ENCODE peak calls at places on chromosome 3, in nine cellular contexts. R is caudate nucleus; D is Caki2; A is activated CD4-positive, alpha-beta T cell treated with anti-CD3 and anti-CD28 coated beads for 48 hours; N is EH; U is germinal center; Y is pancreas; F is SJSA1; W is stimulated activated CD4-positive, alpha-beta T cell treated with anti-CD3 and anti-CD28 coated beads, Interleukin-2, amount 100 ng/mL, for 48 hours. K is an unnamed sample.

GRCh38 chr3:42831321-42831713 is 22.1 kb downstream of the ACKR2 start:
- DNase-seq in N (peak; percentile 66), Y (peak; percentile 81), R (peak; percentile 72), W (peak; percentile 87), F (no peak), D (peak; percentile 3), A (peak; percentile 88), U (peak; percentile 72), K (no peak)

GRCh38 chr3:187808466-187809291 is 63.4 kb upstream of the BCL6 start:
- DNase-seq in U (no peak), A (no peak), R (no peak), W (no peak), D (peak; percentile 65), Y (no peak), F (no peak), N (no peak), K (peak; percentile 72)

GRCh38 chr3:185822221-185822956 is 2.5 kb downstream of the IGF2BP2 start:
- DNase-seq in W (no peak), N (peak; percentile 83), U (no peak), F (peak; percentile 73), A (no peak), Y (no peak), R (no peak), D (peak; percentile 23), K (no peak)

GRCh38 chr3:136535906-136536305 is 216.3 kb downstream of the STAG1 start:
- DNase-seq in R (no peak), U (no peak), N (peak; percentile 80), Y (no peak), F (no peak), A (no peak), W (no peak), D (no peak), K (no peak)

GRCh38 chr3:42520906-42521305 is 18.5 kb downstream of the VIPR1 start:
- DNase-seq in W (no peak), U (no peak), Y (no peak), F (no peak), D (no peak), N (no peak), R (no peak), A (no peak), K (no peak)

GRCh38 chr3:156816091-156816793 is 9.9 kb upstream of the LEKR1 start:
- DNase-seq in D (no peak), W (peak; percentile 9), N (peak; percentile 52), U (peak; percentile 16), Y (peak; percentile 75), R (no peak), A (peak; percentile 46), F (no peak), K (no peak)

GRCh38 chr3:24853685-24854341 is 359.2 kb upstream of the THRB start:
- DNase-seq in N (no peak), D (no peak), U (no peak), A (no peak), Y (no peak), F (no peak), W (no peak), R (no peak), K (no peak)

GRCh38 chr3:4351164-4351855 is 48.1 kb downstream of the SETMAR start:
- DNase-seq in A (peak; percentile 59), U (no peak), N (no peak), F (peak; percentile 39), W (peak; percentile 26), D (no peak), Y (no peak), R (no peak), K (no peak)

GRCh38 chr3:35832140-35832571 is 192.8 kb downstream of the ARPP21 start:
- DNase-seq in R (no peak), F (no peak), Y (no peak), U (no peak), N (no peak), A (no peak), D (no peak), W (no peak), K (no peak)

GRCh38 chr3:159234306-159234705 is 432.5 kb downstream of the MFSD1 start:
- DNase-seq in A (no peak), D (no peak), Y (no peak), U (no peak), N (peak; percentile 85), W (no peak), R (no peak), F (peak; percentile 18), K (no peak)

GRCh38 chr3:14124223-14124614 is 451 bp downstream of the CHCHD4 start:
- DNase-seq in F (no peak), R (peak; percentile 86), A (peak; percentile 72), N (peak; percentile 57), Y (peak; percentile 70), W (peak; percentile 45), U (peak; percentile 76), D (no peak), K (no peak)

GRCh38 chr3:175983369-175983768 is 1124.2 kb downstream of the NAALADL2 start:
- DNase-seq in Y (no peak), W (no peak), R (no peak), D (no peak), U (no peak), F (no peak), N (peak; percentile 92), A (no peak), K (no peak)

GRCh38 chr3:37987315-37987697 is 3.3 kb upstream of the VILL start:
- DNase-seq in Y (peak; percentile 71), D (no peak), R (no peak), U (no peak), N (no peak), F (no peak), A (no peak), W (no peak), K (no peak)

GRCh38 chr3:68163054-68163453 is 508.6 kb upstream of the SUCLG2 start:
- DNase-seq in Y (no peak), W (no peak), R (no peak), D (no peak), F (no peak), N (no peak), A (no peak), U (no peak), K (no peak)

GRCh38 chr3:126540342-126540849 is 16.4 kb downstream of the CHST13 start:
- DNase-seq in D (peak; percentile 68), F (peak; percentile 83), R (no peak), W (no peak), A (no peak), Y (peak; percentile 24), N (peak; percentile 96), U (no peak), K (peak; percentile 43)

GRCh38 chr3:101970915-101971314 is 121.6 kb downstream of the NFKBIZ start:
- DNase-seq in W (no peak), Y (no peak), R (no peak), D (no peak), A (no peak), N (no peak), U (no peak), F (no peak), K (no peak)

GRCh38 chr3:12679468-12679867 is 15.6 kb upstream of the RAF1 start:
- DNase-seq in A (no peak), N (peak; percentile 99), F (peak; percentile 31), R (no peak), D (no peak), Y (no peak), W (no peak), U (no peak), K (no peak)

GRCh38 chr3:156274791-156275190 is 154.4 kb downstream of the KCNAB1 start:
- DNase-seq in F (no peak), U (no peak), Y (no peak), D (no peak), W (no peak), N (no peak), A (no peak), R (no peak), K (no peak)

GRCh38 chr3:159586587-159587202 is 401.9 kb upstream of the IL12A start:
- DNase-seq in Y (no peak), D (peak; percentile 61), F (peak; percentile 28), U (no peak), A (no peak), N (peak; percentile 66), W (no peak), R (no peak), K (no peak)

GRCh38 chr3:140553591-140553990 is 124.3 kb upstream of the TRIM42 start:
- DNase-seq in U (no peak), F (no peak), W (no peak), Y (no peak), R (no peak), N (no peak), D (no peak), A (no peak), K (no peak)

GRCh38 chr3:73600293-73600938 is 24.3 kb downstream of the PDZRN3 start:
- DNase-seq in Y (no peak), R (no peak), N (peak; percentile 37), W (no peak), F (no peak), U (no peak), D (no peak), A (no peak), K (no peak)

GRCh38 chr3:194046995-194047681 is 88.8 kb upstream of the HES1 start:
- DNase-seq in Y (peak; percentile 81), W (no peak), D (no peak), A (no peak), N (peak; percentile 5), R (peak; percentile 56), U (no peak), F (no peak), K (peak; percentile 62)

GRCh38 chr3:42228796-42229195 is 37.2 kb downstream of the CCK start:
- DNase-seq in A (no peak), R (no peak), Y (no peak), N (peak; percentile 41), D (no peak), W (no peak), F (no peak), U (no peak), K (no peak)

GRCh38 chr3:114624676-114625181 is 330.9 kb downstream of the TIGIT start:
- DNase-seq in W (no peak), D (peak; percentile 85), R (peak; percentile 78), U (no peak), N (peak; percentile 98), Y (peak; percentile 66), F (peak; percentile 88), A (peak; percentile 8), K (peak; percentile 81)

GRCh38 chr3:11245827-11246662 is 26.2 kb upstream of the ATG7 start:
- DNase-seq in N (no peak), A (no peak), Y (no peak), U (no peak), F (peak; percentile 12), D (no peak), W (no peak), R (no peak), K (no peak)

GRCh38 chr3:36488077-36488789 is 107.9 kb downstream of the STAC start:
- DNase-seq in U (no peak), D (peak; percentile 43), A (no peak), N (no peak), R (no peak), W (no peak), F (no peak), Y (no peak), K (no peak)

GRCh38 chr3:153927107-153927506 is 194.1 kb upstream of the ARHGEF26 start:
- DNase-seq in N (peak; percentile 62), W (no peak), U (no peak), F (peak; percentile 45), Y (no peak), R (no peak), A (no peak), D (peak; percentile 18), K (no peak)

GRCh38 chr3:187318819-187319616 is 27.5 kb upstream of the MASP1 start:
- DNase-seq in Y (no peak), F (peak; percentile 62), W (peak; percentile 17), R (no peak), U (peak; percentile 52), A (peak; percentile 51), D (peak; percentile 61), N (peak; percentile 82), K (peak; percentile 28)

GRCh38 chr3:130850044-130850797 is 43.7 kb upstream of the ATP2C1 start:
- DNase-seq in R (no peak), U (no peak), D (peak; percentile 11), W (peak; percentile 29), A (peak; percentile 62), Y (no peak), N (peak; percentile 10), F (peak; percentile 82), K (no peak)

GRCh38 chr3:194851254-194851653 is 165.6 kb downstream of the FAM43A start:
- DNase-seq in Y (no peak), A (no peak), U (no peak), W (no peak), N (no peak), D (no peak), F (no peak), R (no peak), K (no peak)

GRCh38 chr3:46466273-46466672 is 1.6 kb upstream of the LTF start:
- DNase-seq in U (no peak), D (no peak), F (no peak), W (no peak), A (no peak), Y (peak; percentile 74), N (no peak), R (no peak), K (no peak)

K was measured in breast epithelium.